ENCODE peak calls at places on chromosome 5, in ten cellular contexts. One of them, this sample, is unnamed. For H3K27me3, the result is how much of the 10 kb centered on the place peaks cover.

GRCh38 chr5:146047396-146047795 is 58.0 kb downstream of the PLAC8L1 start:
- DNase-seq in keratinocyte: no peak
- DNase-seq in IMR-90: no peak
- DNase-seq in brain microvascular endothelial cell: no peak
- DNase-seq in spleen: no peak
- DNase-seq in ovary: no peak
- DNase-seq in BJ: no peak
- DNase-seq in endodermal cell: no peak
- DNase-seq in thyroid gland: peak
- DNase-seq in ascending aorta: no peak
- DNase-seq in this sample: no peak

GRCh38 chr5:1750469-1750868 is 49.2 kb downstream of the MRPL36 start:
- DNase-seq in brain microvascular endothelial cell: no peak
- DNase-seq in keratinocyte: no peak
- DNase-seq in IMR-90: no peak
- DNase-seq in ascending aorta: peak
- DNase-seq in thyroid gland: no peak
- DNase-seq in ovary: no peak
- DNase-seq in spleen: peak
- DNase-seq in BJ: no peak
- DNase-seq in endodermal cell: peak
- DNase-seq in this sample: no peak

GRCh38 chr5:51958473-51958872 is 575.2 kb downstream of the ISL1 start:
- DNase-seq in ovary: no peak
- DNase-seq in BJ: no peak
- DNase-seq in ascending aorta: no peak
- DNase-seq in brain microvascular endothelial cell: no peak
- DNase-seq in IMR-90: no peak
- DNase-seq in spleen: no peak
- DNase-seq in keratinocyte: no peak
- DNase-seq in thyroid gland: no peak
- DNase-seq in endodermal cell: no peak
- DNase-seq in this sample: no peak

GRCh38 chr5:153463806-153464205 is 26.7 kb upstream of the GRIA1 start:
- DNase-seq in thyroid gland: no peak
- DNase-seq in ovary: no peak
- DNase-seq in spleen: no peak
- DNase-seq in ascending aorta: no peak
- DNase-seq in endodermal cell: no peak
- DNase-seq in IMR-90: peak
- DNase-seq in keratinocyte: no peak
- DNase-seq in BJ: peak
- DNase-seq in brain microvascular endothelial cell: peak
- DNase-seq in this sample: no peak

GRCh38 chr5:59768204-59769040 is 125.1 kb downstream of the PDE4D start:
- DNase-seq in endodermal cell: peak
- DNase-seq in keratinocyte: peak
- DNase-seq in thyroid gland: peak
- DNase-seq in BJ: no peak
- DNase-seq in spleen: peak
- DNase-seq in ovary: peak
- DNase-seq in IMR-90: peak
- DNase-seq in brain microvascular endothelial cell: peak
- DNase-seq in ascending aorta: peak
- DNase-seq in this sample: no peak

GRCh38 chr5:104444656-104445055 is 882.1 kb upstream of the NUDT12 start:
- DNase-seq in BJ: no peak
- DNase-seq in ovary: no peak
- DNase-seq in IMR-90: no peak
- DNase-seq in keratinocyte: no peak
- DNase-seq in thyroid gland: no peak
- DNase-seq in ascending aorta: no peak
- DNase-seq in endodermal cell: no peak
- DNase-seq in brain microvascular endothelial cell: no peak
- DNase-seq in spleen: no peak
- DNase-seq in this sample: no peak

GRCh38 chr5:571791-572190 is 40.3 kb upstream of the CEP72 start:
- DNase-seq in BJ: no peak
- DNase-seq in ascending aorta: no peak
- DNase-seq in thyroid gland: no peak
- DNase-seq in keratinocyte: no peak
- DNase-seq in brain microvascular endothelial cell: no peak
- DNase-seq in endodermal cell: peak
- DNase-seq in IMR-90: no peak
- DNase-seq in spleen: no peak
- DNase-seq in ovary: no peak
- DNase-seq in this sample: no peak

GRCh38 chr5:53463909-53464621 is 16.4 kb upstream of the FST start:
- DNase-seq in IMR-90: peak
- DNase-seq in keratinocyte: no peak
- DNase-seq in BJ: no peak
- DNase-seq in spleen: no peak
- DNase-seq in endodermal cell: no peak
- DNase-seq in ovary: no peak
- DNase-seq in thyroid gland: no peak
- DNase-seq in ascending aorta: no peak
- DNase-seq in brain microvascular endothelial cell: no peak
- DNase-seq in this sample: no peak

GRCh38 chr5:370311-370958 is 48.9 kb downstream of the AHRR start:
- DNase-seq in keratinocyte: no peak
- DNase-seq in ovary: no peak
- DNase-seq in spleen: peak
- DNase-seq in BJ: no peak
- DNase-seq in thyroid gland: no peak
- DNase-seq in brain microvascular endothelial cell: no peak
- DNase-seq in ascending aorta: peak
- DNase-seq in endodermal cell: peak
- DNase-seq in IMR-90: no peak
- DNase-seq in this sample: no peak

GRCh38 chr5:32810812-32811211 is 99.7 kb downstream of the NPR3 start:
- DNase-seq in thyroid gland: no peak
- DNase-seq in ovary: no peak
- DNase-seq in spleen: no peak
- DNase-seq in endodermal cell: no peak
- DNase-seq in BJ: peak
- DNase-seq in IMR-90: peak
- DNase-seq in ascending aorta: peak
- DNase-seq in keratinocyte: no peak
- DNase-seq in brain microvascular endothelial cell: peak
- DNase-seq in this sample: no peak

GRCh38 chr5:6745706-6746217 is 32.5 kb downstream of the TENT4A start:
- DNase-seq in spleen: peak
- DNase-seq in endodermal cell: no peak
- DNase-seq in IMR-90: peak
- DNase-seq in keratinocyte: no peak
- DNase-seq in BJ: no peak
- DNase-seq in ovary: no peak
- DNase-seq in brain microvascular endothelial cell: peak
- DNase-seq in ascending aorta: peak
- DNase-seq in thyroid gland: no peak
- DNase-seq in this sample: no peak

GRCh38 chr5:34576849-34577248 is 79.3 kb upstream of the RAI14 start:
- DNase-seq in thyroid gland: no peak
- DNase-seq in BJ: peak
- DNase-seq in keratinocyte: no peak
- DNase-seq in spleen: no peak
- DNase-seq in brain microvascular endothelial cell: no peak
- DNase-seq in ovary: no peak
- DNase-seq in IMR-90: no peak
- DNase-seq in endodermal cell: no peak
- DNase-seq in ascending aorta: no peak
- DNase-seq in this sample: no peak

GRCh38 chr5:88665750-88666215 is 217.2 kb downstream of the MEF2C start:
- DNase-seq in IMR-90: no peak
- DNase-seq in brain microvascular endothelial cell: no peak
- DNase-seq in ascending aorta: no peak
- DNase-seq in endodermal cell: peak
- DNase-seq in ovary: no peak
- DNase-seq in thyroid gland: no peak
- DNase-seq in spleen: no peak
- DNase-seq in BJ: no peak
- DNase-seq in keratinocyte: no peak
- DNase-seq in this sample: no peak

GRCh38 chr5:88662801-88663360 is 220.1 kb downstream of the MEF2C start:
- DNase-seq in endodermal cell: no peak
- DNase-seq in thyroid gland: no peak
- DNase-seq in keratinocyte: no peak
- DNase-seq in brain microvascular endothelial cell: no peak
- DNase-seq in ascending aorta: no peak
- DNase-seq in IMR-90: no peak
- DNase-seq in spleen: no peak
- DNase-seq in ovary: no peak
- DNase-seq in BJ: no peak
- DNase-seq in this sample: no peak

GRCh38 chr5:88663793-88664216 is 219.2 kb downstream of the MEF2C start:
- DNase-seq in endodermal cell: no peak
- DNase-seq in spleen: no peak
- DNase-seq in ovary: no peak
- DNase-seq in thyroid gland: no peak
- DNase-seq in ascending aorta: no peak
- DNase-seq in IMR-90: no peak
- DNase-seq in brain microvascular endothelial cell: no peak
- DNase-seq in keratinocyte: no peak
- DNase-seq in BJ: no peak
- DNase-seq in this sample: no peak

GRCh38 chr5:88666761-88667186 is 216.2 kb downstream of the MEF2C start:
- DNase-seq in IMR-90: peak
- DNase-seq in thyroid gland: no peak
- DNase-seq in spleen: no peak
- DNase-seq in ascending aorta: no peak
- DNase-seq in endodermal cell: peak
- DNase-seq in brain microvascular endothelial cell: no peak
- DNase-seq in keratinocyte: no peak
- DNase-seq in ovary: no peak
- DNase-seq in BJ: no peak
- DNase-seq in this sample: no peak

DNA sequence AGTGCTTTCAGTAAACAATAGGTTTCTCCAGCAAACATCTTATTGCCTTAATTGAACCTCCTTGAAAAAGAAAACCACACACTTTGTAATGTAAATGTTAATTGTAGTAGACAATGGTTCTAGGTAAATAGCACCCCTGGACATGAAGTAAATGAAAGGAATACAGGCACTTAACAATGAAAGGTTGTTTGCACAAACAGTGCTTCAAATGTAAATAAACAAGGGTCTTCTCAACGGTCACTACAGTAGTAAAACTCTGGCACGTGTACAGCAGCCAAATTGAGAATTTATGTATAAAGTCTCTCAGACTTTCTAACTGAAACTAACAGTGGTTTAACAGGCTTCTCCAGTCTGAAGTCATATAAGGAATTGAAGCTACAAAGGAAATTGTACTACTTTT is 218.4 kb downstream of the MEF2C start:
- DNase-seq in BJ: no peak
- DNase-seq in endodermal cell: no peak
- DNase-seq in keratinocyte: no peak
- DNase-seq in thyroid gland: no peak
- DNase-seq in spleen: no peak
- DNase-seq in IMR-90: no peak
- DNase-seq in ovary: no peak
- DNase-seq in ascending aorta: no peak
- DNase-seq in brain microvascular endothelial cell: no peak
- DNase-seq in this sample: no peak
- H3K27me3 ChIP-seq in BJ: under half
- H3K27me3 ChIP-seq in endodermal cell: half or more
- H3K27me3 ChIP-seq in keratinocyte: half or more
- H3K27me3 ChIP-seq in thyroid gland: half or more
- H3K27me3 ChIP-seq in spleen: half or more
- H3K27me3 ChIP-seq in IMR-90: half or more
- H3K27me3 ChIP-seq in ovary: under half
- H3K27me3 ChIP-seq in ascending aorta: under half
- H3K27me3 ChIP-seq in brain microvascular endothelial cell: half or more
- H3K27me3 ChIP-seq in this sample: under half

GRCh38 chr5:78547731-78548189 is 100.8 kb downstream of the LHFPL2 start:
- DNase-seq in brain microvascular endothelial cell: peak
- DNase-seq in thyroid gland: peak
- DNase-seq in spleen: no peak
- DNase-seq in keratinocyte: no peak
- DNase-seq in BJ: peak
- DNase-seq in ovary: peak
- DNase-seq in IMR-90: peak
- DNase-seq in ascending aorta: peak
- DNase-seq in endodermal cell: no peak
- DNase-seq in this sample: no peak
- H3K4me3 ChIP-seq in brain microvascular endothelial cell: no peak
- H3K4me3 ChIP-seq in thyroid gland: no peak
- H3K4me3 ChIP-seq in spleen: no peak
- H3K4me3 ChIP-seq in keratinocyte: no peak
- H3K4me3 ChIP-seq in BJ: no peak
- H3K4me3 ChIP-seq in ovary: no peak
- H3K4me3 ChIP-seq in IMR-90: no peak
- H3K4me3 ChIP-seq in ascending aorta: peak
- H3K4me3 ChIP-seq in endodermal cell: no peak
- H3K4me3 ChIP-seq in this sample: no peak

DNA sequence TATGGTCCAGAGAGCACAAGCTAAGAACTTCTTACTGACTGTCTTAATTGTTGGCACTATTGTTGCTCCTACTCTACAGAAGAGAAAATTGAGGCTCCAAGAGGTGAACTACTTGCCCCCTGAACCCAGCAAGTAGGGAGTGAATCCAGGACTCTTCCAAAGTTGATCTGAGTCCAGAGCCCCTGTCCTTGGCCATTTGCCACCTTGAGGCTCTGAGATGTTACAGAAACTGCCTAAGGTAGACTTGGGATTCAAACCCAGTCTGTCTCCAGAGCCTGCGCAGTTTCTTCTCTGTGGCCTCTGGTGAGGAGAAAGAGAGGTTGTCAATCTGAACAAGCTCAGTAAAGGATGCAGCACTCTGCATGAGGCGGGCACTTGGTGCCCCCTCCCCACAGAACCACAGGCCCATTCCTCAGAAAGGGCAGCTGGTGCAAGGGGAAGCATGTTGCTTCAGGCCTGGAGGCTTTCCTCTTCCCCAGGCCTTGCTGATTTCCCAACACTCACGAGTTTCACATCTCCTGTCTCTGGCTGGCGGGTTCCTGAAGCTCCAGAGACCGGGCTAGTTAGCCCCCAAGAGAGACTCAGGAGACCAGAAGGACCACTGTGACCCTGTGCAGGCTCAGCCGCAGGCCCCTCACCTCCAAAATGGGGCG is 2.9 kb upstream of the LCP2 start:
- DNase-seq in ascending aorta: no peak
- DNase-seq in endodermal cell: no peak
- DNase-seq in ovary: no peak
- DNase-seq in spleen: no peak
- DNase-seq in IMR-90: no peak
- DNase-seq in thyroid gland: no peak
- DNase-seq in keratinocyte: no peak
- DNase-seq in brain microvascular endothelial cell: no peak
- DNase-seq in BJ: no peak
- DNase-seq in this sample: no peak
- H3K27me3 ChIP-seq in ascending aorta: under half
- H3K27me3 ChIP-seq in endodermal cell: under half
- H3K27me3 ChIP-seq in ovary: under half
- H3K27me3 ChIP-seq in spleen: under half
- H3K27me3 ChIP-seq in IMR-90: under half
- H3K27me3 ChIP-seq in thyroid gland: under half
- H3K27me3 ChIP-seq in keratinocyte: under half
- H3K27me3 ChIP-seq in brain microvascular endothelial cell: under half
- H3K27me3 ChIP-seq in BJ: under half
- H3K27me3 ChIP-seq in this sample: under half

GRCh38 chr5:17735771-17736170 is 101.5 kb downstream of the TAF11L14 start:
- DNase-seq in brain microvascular endothelial cell: no peak
- DNase-seq in ascending aorta: no peak
- DNase-seq in IMR-90: no peak
- DNase-seq in spleen: no peak
- DNase-seq in BJ: no peak
- DNase-seq in thyroid gland: no peak
- DNase-seq in endodermal cell: no peak
- DNase-seq in keratinocyte: no peak
- DNase-seq in ovary: no peak
- DNase-seq in this sample: no peak
- H3K4me3 ChIP-seq in brain microvascular endothelial cell: no peak
- H3K4me3 ChIP-seq in ascending aorta: no peak
- H3K4me3 ChIP-seq in IMR-90: no peak
- H3K4me3 ChIP-seq in spleen: no peak
- H3K4me3 ChIP-seq in BJ: no peak
- H3K4me3 ChIP-seq in thyroid gland: no peak
- H3K4me3 ChIP-seq in endodermal cell: no peak
- H3K4me3 ChIP-seq in keratinocyte: no peak
- H3K4me3 ChIP-seq in ovary: no peak
- H3K4me3 ChIP-seq in this sample: no peak

This sample was measured in iPS DF 6.9.